ENCODE peak calls at places on chromosomes 5 and 9, in five cellular contexts. L is GM19239, F is GOT3, V is cardiac muscle cell, R is NCI-H1417 treated with DMSO at 0.1 percent for 48 hours. E is an unnamed sample.

GRCh38 chr9:132878695-132879064 is at the start of gene SPACA9:
- DNase-seq in L (no peak), R (no peak), F (no peak), V (peak), E (peak)

GRCh38 chr9:81292056-81292805 is 397.1 kb downstream of the TLE1 start:
- DNase-seq in R (no peak), V (no peak), F (no peak), L (no peak), E (no peak)

GRCh38 chr9:93950619-93951601 is 4.2 kb downstream of the BARX1 start:
- DNase-seq in L (no peak), R (no peak), F (no peak), V (no peak), E (no peak)

GRCh38 chr5:10233505-10233904 is 16.2 kb downstream of the ATPSCKMT start:
- DNase-seq in R (no peak), V (peak), L (no peak), F (peak), E (no peak)

GRCh38 chr9:129208191-129209091 is 30.4 kb upstream of the IER5L start:
- DNase-seq in R (no peak), V (no peak), F (no peak), L (no peak), E (no peak)

GRCh38 chr5:98588225-98588624 is 185.2 kb upstream of the RGMB start:
- DNase-seq in L (no peak), F (no peak), R (no peak), V (no peak), E (no peak)

GRCh38 chr9:133788819-133789733 is 50.9 kb upstream of the SARDH start:
- DNase-seq in V (no peak), L (no peak), F (no peak), R (no peak), E (no peak)

GRCh38 chr9:35611230-35611797 is 6.3 kb downstream of the TESK1 start:
- DNase-seq in R (no peak), V (peak), F (no peak), L (no peak), E (peak)

GRCh38 chr9:99488109-99489042 is 266.3 kb downstream of the SEC61B start:
- DNase-seq in V (no peak), F (no peak), L (no peak), R (peak), E (no peak)

GRCh38 chr9:127739614-127740322 is 4.7 kb upstream of the TOR2A start:
- DNase-seq in V (peak), R (no peak), F (no peak), L (no peak), E (no peak)

GRCh38 chr9:116308070-116308469 is 154.5 kb downstream of the PAPPA start:
- DNase-seq in V (peak), R (no peak), F (no peak), L (no peak), E (no peak)

GRCh38 chr9:1469996-1470395 is 419.8 kb downstream of the DMRT2 start:
- DNase-seq in F (no peak), V (no peak), R (no peak), L (no peak), E (peak)

GRCh38 chr9:121757286-121757595 is 105.8 kb downstream of the DAB2IP start:
- DNase-seq in V (no peak), L (no peak), F (no peak), R (no peak), E (no peak)

GRCh38 chr5:94830520-94830919 is 212.1 kb downstream of the SLF1 start:
- DNase-seq in R (no peak), L (no peak), V (peak), F (no peak), E (no peak)